ENCODE peak calls at places on chromosomes 7 and 10, in seven cellular contexts. N is kidney, M is neuronal stem cell, B is fibroblast of lung, G is mammary epithelial cell, J is colonic mucosa, I is HepG2. Y is an unnamed sample.
A peak's percentile ranks its signal among the peaks of the same experiment; 100 is the strongest.

GRCh38 chr7:157515342-157516041 is 178.7 kb downstream of the DNAJB6 start:
- DNase-seq in N (no peak), M (no peak), B (no peak), G (no peak), J (no peak), I (no peak), Y (no peak)

GRCh38 chr10:51651063-51651462 is 48.3 kb downstream of the CSTF2T start:
- DNase-seq in N (no peak), M (no peak), B (peak; percentile 9), G (peak; percentile 31), J (no peak), I (no peak), Y (peak; percentile 66)

GRCh38 chr10:91043173-91043910 is 122.5 kb upstream of the ANKRD1 start:
- DNase-seq in N (no peak), M (no peak), B (no peak), G (peak; percentile 12), J (no peak), I (peak; percentile 51), Y (peak; percentile 66)

GRCh38 chr7:94838717-94839116 is 68.7 kb upstream of the PPP1R9A start:
- DNase-seq in N (no peak), M (no peak), B (no peak), G (no peak), J (no peak), I (no peak), Y (no peak)

GRCh38 chr10:80487791-80488538 is 33.9 kb downstream of the TSPAN14 start:
- DNase-seq in N (no peak), M (no peak), B (no peak), G (no peak), J (no peak), I (no peak), Y (no peak)

GRCh38 chr10:126204320-126204719 is 184.0 kb downstream of the ADAM12 start:
- DNase-seq in N (no peak), M (no peak), B (peak; percentile 65), G (peak; percentile 79), J (no peak), I (no peak), Y (no peak)

GRCh38 chr7:86963599-86964230 is 95.7 kb downstream of the ELAPOR2 start:
- DNase-seq in N (no peak), M (no peak), B (peak; percentile 21), G (no peak), J (no peak), I (no peak), Y (peak; percentile 1)

GRCh38 chr10:19941206-19941880 is 125.1 kb downstream of the PLXDC2 start:
- DNase-seq in N (no peak), M (no peak), B (no peak), G (no peak), J (no peak), I (no peak), Y (no peak)

GRCh38 chr7:69436944-69437343 is 161.3 kb upstream of the AUTS2 start:
- DNase-seq in N (no peak), M (no peak), B (peak; percentile 55), G (no peak), J (peak; percentile 18), I (no peak), Y (peak; percentile 69)

GRCh38 chr7:30923774-30924413 is 12.2 kb downstream of the AQP1 start:
- DNase-seq in N (peak; percentile 35), M (no peak), B (no peak), G (no peak), J (no peak), I (no peak), Y (no peak)

GRCh38 chr10:104054430-104054829 is 31.2 kb downstream of the COL17A1 start:
- DNase-seq in N (no peak), M (no peak), B (peak; percentile 84), G (no peak), J (no peak), I (no peak), Y (peak; percentile 55)

GRCh38 chr10:30155401-30155800 is 96.0 kb upstream of the JCAD start:
- DNase-seq in N (no peak), M (no peak), B (peak; percentile 49), G (no peak), J (no peak), I (no peak), Y (no peak)

GRCh38 chr7:23696916-23697441 is 13.0 kb upstream of the STK31 start:
- DNase-seq in N (peak; percentile 81), M (peak; percentile 46), B (peak; percentile 29), G (peak; percentile 29), J (peak; percentile 56), I (peak; percentile 58), Y (peak; percentile 46)

GRCh38 chr10:15879058-15879457 is 18.8 kb upstream of the MINDY3 start:
- DNase-seq in N (no peak), M (no peak), B (peak; percentile 24), G (no peak), J (no peak), I (peak; percentile 44), Y (peak; percentile 71)

GRCh38 chr7:2814682-2815522 is 29.2 kb downstream of the GNA12 start:
- DNase-seq in N (no peak), M (no peak), B (peak; percentile 68), G (no peak), J (no peak), I (no peak), Y (no peak)

GRCh38 chr10:114471906-114472873 is 67.9 kb upstream of the AFAP1L2 start:
- DNase-seq in N (no peak), M (no peak), B (no peak), G (no peak), J (peak; percentile 48), I (peak; percentile 24), Y (no peak)

GRCh38 chr10:70430489-70431445 is 10.7 kb downstream of the NODAL start:
- DNase-seq in N (no peak), M (no peak), B (no peak), G (peak; percentile 30), J (peak; percentile 55), I (peak; percentile 80), Y (peak; percentile 41)

GRCh38 chr7:6495597-6496262 is 48.0 kb upstream of the DAGLB start:
- DNase-seq in N (peak; percentile 2), M (no peak), B (peak; percentile 22), G (no peak), J (no peak), I (no peak), Y (peak; percentile 43)

GRCh38 chr7:137642467-137642866 is 204.3 kb downstream of the DGKI start:
- DNase-seq in N (no peak), M (no peak), B (peak; percentile 73), G (peak; percentile 74), J (no peak), I (no peak), Y (peak; percentile 15)

GRCh38 chr10:33258951-33259350 is 75.5 kb downstream of the NRP1 start:
- DNase-seq in N (no peak), M (peak; percentile 26), B (peak; percentile 85), G (peak; percentile 60), J (no peak), I (no peak), Y (peak; percentile 78)

GRCh38 chr10:109773288-109773687 is 150.0 kb downstream of the XPNPEP1 start:
- DNase-seq in N (no peak), M (no peak), B (no peak), G (no peak), J (no peak), I (no peak), Y (no peak)

GRCh38 chr10:78778446-78779338 is 290.1 kb upstream of the ZMIZ1 start:
- DNase-seq in N (no peak), M (no peak), B (no peak), G (no peak), J (no peak), I (peak; percentile 28), Y (no peak)

GRCh38 chr10:70693619-70694286 is 21.4 kb downstream of the ADAMTS14 start:
- DNase-seq in N (no peak), M (no peak), B (peak; percentile 91), G (no peak), J (no peak), I (no peak), Y (peak; percentile 96)

GRCh38 chr7:34320926-34321609 is 336.9 kb upstream of the NPSR1 start:
- DNase-seq in N (peak; percentile 68), M (peak; percentile 70), B (peak; percentile 68), G (peak; percentile 73), J (peak; percentile 67), I (peak; percentile 67), Y (peak; percentile 96)
- H3K9ac ChIP-seq in N (no peak overlapping the region), M (no peak overlapping the region), B (no peak overlapping the region), G (peak overlapping the region; percentile 1), J (no peak overlapping the region), I (no peak overlapping the region), Y (no peak overlapping the region)

DNA sequence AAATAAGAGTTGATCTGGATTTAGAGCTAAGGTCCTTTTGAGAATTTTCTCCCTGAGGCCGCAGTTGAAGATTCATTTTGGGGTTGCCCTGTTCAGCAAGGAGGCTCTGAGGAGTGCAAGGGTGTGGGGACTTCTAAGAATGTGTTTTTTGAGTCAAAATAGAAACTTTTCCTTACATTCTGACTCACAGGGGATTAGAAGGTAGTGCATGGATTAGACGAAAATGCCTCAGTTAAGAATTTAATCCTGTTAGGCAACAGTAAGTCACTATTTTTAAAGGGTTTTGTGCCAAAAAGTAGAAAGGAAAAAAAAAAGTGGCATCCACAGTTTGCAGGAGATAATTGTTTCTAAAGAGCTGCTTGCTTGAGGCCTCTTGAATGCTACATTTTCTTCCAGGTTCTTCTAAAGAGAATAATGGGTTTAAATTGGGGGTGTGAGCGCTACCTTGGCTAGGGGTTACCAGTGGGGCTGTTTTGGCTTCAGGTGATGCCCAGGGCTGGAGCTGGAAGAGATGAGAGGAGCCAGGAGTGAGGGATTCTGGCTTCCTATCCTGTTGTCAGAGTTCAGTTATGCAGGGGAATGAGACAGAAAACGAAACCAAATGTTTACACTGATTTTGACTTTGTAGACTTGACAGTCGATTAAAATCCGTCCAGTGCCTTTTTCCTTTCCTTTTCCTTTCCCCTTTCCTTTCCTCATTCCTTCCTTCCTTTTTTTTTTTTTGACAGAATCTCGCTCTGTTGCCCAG is 52.9 kb downstream of the BAMBI start:
- DNase-seq in N (no peak), M (no peak), B (no peak), G (no peak), J (no peak), I (no peak), Y (peak; percentile 74)
- H3K9ac ChIP-seq in N (no peak overlapping the region), M (no peak overlapping the region), B (no peak overlapping the region), G (no peak overlapping the region), J (no peak overlapping the region), I (peak overlapping the region; percentile 1), Y (peak overlapping the region; percentile 62)

GRCh38 chr10:26481914-26482550 is 43.9 kb downstream of the APBB1IP start:
- DNase-seq in N (no peak), M (no peak), B (no peak), G (no peak), J (no peak), I (no peak), Y (no peak)
- H3K9ac ChIP-seq in N (no peak overlapping the region), M (no peak overlapping the region), B (no peak overlapping the region), G (no peak overlapping the region), J (no peak overlapping the region), I (no peak overlapping the region), Y (no peak overlapping the region)

GRCh38 chr7:55964802-55965470 is 551 bp downstream of the NIPSNAP2 start:
- DNase-seq in N (peak; percentile 96), M (peak; percentile 42), B (peak; percentile 51), G (peak; percentile 50), J (peak; percentile 86), I (peak; percentile 72), Y (peak; percentile 72)

GRCh38 chr7:55964261-55964801 is at the start of gene NIPSNAP2:
- DNase-seq in N (peak; percentile 87), M (peak; percentile 69), B (peak; percentile 43), G (peak; percentile 30), J (peak; percentile 45), I (no peak), Y (peak; percentile 82)

GRCh38 chr7:55961994-55962393 is 2.4 kb upstream of the NIPSNAP2 start:
- DNase-seq in N (no peak), M (no peak), B (no peak), G (peak; percentile 77), J (no peak), I (no peak), Y (no peak)

GRCh38 chr7:55965805-55966421 is 1.5 kb downstream of the NIPSNAP2 start:
- DNase-seq in N (no peak), M (no peak), B (peak; percentile 19), G (peak; percentile 16), J (no peak), I (peak; percentile 54), Y (peak; percentile 82)

GRCh38 chr7:55963584-55964168 is 709 bp upstream of the NIPSNAP2 start:
- DNase-seq in N (no peak), M (no peak), B (no peak), G (no peak), J (no peak), I (no peak), Y (no peak)
- H3K9ac ChIP-seq in N (peak overlapping the region; percentile 67), M (no peak overlapping the region), B (no peak overlapping the region), G (peak overlapping the region; percentile 54), J (no peak overlapping the region), I (peak overlapping the region; percentile 43), Y (peak overlapping the region; percentile 98)

Y was measured in adipocyte.